ENCODE peak calls at places on chromosomes 3 and 15, in ten cellular contexts. S is mammary epithelial cell; P is HFFc6; F is AG09309; C is AG10803; E is cardiac muscle cell; N is astrocyte of the spinal cord; D is nephron progenitor cell; X is psoas muscle; R is CD8-positive, alpha-beta T cell. T is an unnamed sample.

GRCh38 chr15:91894606-91895005 is 41.1 kb downstream of the SLCO3A1 start:
- DNase-seq in S (peak), N (no peak), E (no peak), C (no peak), R (no peak), F (no peak), X (no peak), D (no peak), P (no peak), T (no peak)

GRCh38 chr15:52567886-52568568 is 803 bp downstream of the ARPP19 start:
- DNase-seq in D (peak), E (no peak), N (no peak), R (peak), P (no peak), C (peak), X (no peak), F (no peak), S (peak), T (peak)

GRCh38 chr15:40342421-40343313 is 1.9 kb upstream of the CCDC9B start:
- DNase-seq in C (no peak), N (no peak), E (peak), D (no peak), R (no peak), X (no peak), F (no peak), P (peak), S (peak), T (no peak)

GRCh38 chr15:62809106-62809967 is 233.2 kb upstream of the TPM1 start:
- DNase-seq in P (peak), S (peak), R (no peak), X (no peak), E (peak), C (peak), F (peak), N (peak), D (no peak), T (no peak)

GRCh38 chr3:172675371-172676193 is 35.3 kb downstream of the NCEH1 start:
- DNase-seq in S (peak), E (peak), P (peak), F (no peak), N (peak), C (peak), D (peak), X (no peak), R (peak), T (no peak)

GRCh38 chr15:85064710-85065109 is 83.1 kb downstream of the PDE8A start:
- DNase-seq in X (no peak), F (no peak), C (no peak), E (no peak), R (no peak), S (no peak), D (no peak), P (no peak), N (no peak), T (no peak)

GRCh38 chr15:43776718-43777292 is at the start of gene ELL3:
- DNase-seq in C (peak), P (peak), E (peak), R (peak), S (peak), D (peak), N (peak), F (no peak), X (peak), T (peak)

GRCh38 chr15:80440024-80440423 is 35.8 kb downstream of the ARNT2 start:
- DNase-seq in P (no peak), S (no peak), N (no peak), E (no peak), F (no peak), C (no peak), D (no peak), R (no peak), X (no peak), T (no peak)

GRCh38 chr15:39720721-39721611 is 61.7 kb downstream of the FSIP1 start:
- DNase-seq in C (peak), R (no peak), X (no peak), P (peak), N (peak), S (peak), E (peak), F (peak), D (no peak), T (no peak)

GRCh38 chr15:31200735-31201151 is 99.2 kb upstream of the TRPM1 start:
- DNase-seq in X (peak), R (peak), C (peak), N (peak), D (peak), F (no peak), E (peak), S (peak), P (peak), T (peak)

GRCh38 chr15:49134683-49135341 is 20.6 kb downstream of the COPS2 start:
- DNase-seq in X (no peak), R (no peak), S (no peak), D (no peak), C (peak), N (peak), F (peak), P (no peak), E (peak), T (no peak)

GRCh38 chr3:12758025-12758830 is 831 bp downstream of the TMEM40 start:
- DNase-seq in P (peak), E (peak), C (peak), S (peak), N (peak), F (peak), R (no peak), D (no peak), X (peak), T (no peak)

GRCh38 chr3:52820741-52821140 is 9.7 kb downstream of the ITIH4 start:
- DNase-seq in F (no peak), P (no peak), S (no peak), E (peak), D (peak), N (peak), R (no peak), X (no peak), C (no peak), T (no peak)

GRCh38 chr3:151476344-151477018 is 15.6 kb upstream of the IGSF10 start:
- DNase-seq in N (no peak), E (no peak), F (no peak), C (no peak), D (no peak), X (no peak), P (no peak), S (no peak), R (no peak), T (no peak)

GRCh38 chr15:76678766-76679165 is 226.4 kb downstream of the SCAPER start:
- DNase-seq in P (peak), S (no peak), F (peak), E (no peak), C (peak), N (peak), R (no peak), D (no peak), X (no peak), T (no peak)

GRCh38 chr15:51780636-51781035 is 29.2 kb downstream of the TMOD2 start:
- DNase-seq in E (no peak), C (no peak), D (no peak), S (peak), N (no peak), R (no peak), X (no peak), F (no peak), P (no peak), T (no peak)

GRCh38 chr3:133292251-133292650 is 107.6 kb upstream of the BFSP2 start:
- DNase-seq in X (no peak), S (no peak), N (peak), P (no peak), C (no peak), E (no peak), F (no peak), R (no peak), D (no peak), T (no peak)
- TF ChIP-seq CTCF in X (no peak), S (no peak), N (no peak), P (no peak), C (no peak), E (no peak), F (no peak), R (no peak), D (no peak), T (no peak)

GRCh38 chr3:126476166-126476975 is 680 bp upstream of the ZXDC start:
- DNase-seq in S (peak), F (no peak), D (no peak), C (peak), R (no peak), E (peak), P (no peak), X (no peak), N (peak), T (peak)
- TF ChIP-seq CTCF in S (no peak), F (no peak), D (no peak), C (no peak), R (no peak), E (no peak), P (no peak), X (no peak), N (no peak), T (no peak)

GRCh38 chr3:82015241-82015640 is 253.8 kb upstream of the GBE1 start:
- DNase-seq in P (no peak), X (no peak), F (no peak), R (no peak), D (no peak), N (peak), E (no peak), C (no peak), S (no peak), T (no peak)

GRCh38 chr3:82011336-82011735 is 249.9 kb upstream of the GBE1 start:
- DNase-seq in E (no peak), F (no peak), P (no peak), D (no peak), S (no peak), N (no peak), C (no peak), X (no peak), R (no peak), T (no peak)

DNA sequence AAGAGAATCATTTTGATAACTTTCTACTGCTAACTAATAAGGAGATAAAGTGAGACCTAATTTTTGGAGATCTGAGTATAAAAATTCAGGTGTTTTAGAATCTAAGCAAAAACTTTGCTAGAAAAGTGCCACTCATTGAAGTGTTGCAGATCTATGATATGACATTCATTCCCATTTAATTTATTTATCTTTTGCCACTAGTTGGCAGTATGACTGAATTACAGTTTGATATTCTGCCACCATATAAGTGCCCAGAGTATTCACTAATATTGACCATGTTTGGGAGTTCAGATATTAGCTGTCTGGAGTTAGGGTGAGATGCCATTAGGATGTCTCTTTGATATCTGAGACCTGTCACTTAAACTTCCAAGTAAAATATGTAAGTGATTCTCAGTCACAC is 251.3 kb upstream of the GBE1 start:
- DNase-seq in X (no peak), F (no peak), R (no peak), S (no peak), E (no peak), D (no peak), P (no peak), C (no peak), N (no peak), T (no peak)
- TF ChIP-seq CTCF in X (no peak), F (peak), R (no peak), S (peak), E (no peak), D (no peak), P (peak), C (peak), N (peak), T (peak)

GRCh38 chr3:128845119-128845518 is 34.3 kb upstream of the ACAD9 start:
- DNase-seq in N (no peak), P (no peak), E (no peak), D (peak), R (no peak), X (no peak), C (no peak), F (no peak), S (no peak), T (no peak)

GRCh38 chr3:128841926-128842920 is 37.2 kb upstream of the ACAD9 start:
- DNase-seq in P (no peak), R (no peak), D (no peak), X (no peak), E (no peak), N (no peak), S (no peak), F (no peak), C (no peak), T (no peak)

GRCh38 chr3:128845695-128846491 is 33.5 kb upstream of the ACAD9 start:
- DNase-seq in R (peak), D (peak), N (peak), C (peak), P (peak), E (peak), S (peak), X (peak), F (peak), T (peak)

GRCh38 chr3:128846501-128846900 is 32.9 kb upstream of the ACAD9 start:
- DNase-seq in S (no peak), E (no peak), X (no peak), F (no peak), C (no peak), P (no peak), N (no peak), D (no peak), R (no peak), T (no peak)

GRCh38 chr3:128844502-128844901 is 34.9 kb upstream of the ACAD9 start:
- DNase-seq in S (no peak), C (no peak), E (no peak), N (no peak), R (no peak), F (no peak), X (no peak), D (no peak), P (no peak), T (no peak)
- TF ChIP-seq CTCF in S (no peak), C (no peak), E (no peak), N (no peak), R (no peak), F (no peak), X (no peak), D (no peak), P (no peak), T (no peak)

GRCh38 chr3:145767909-145768308 is 393.1 kb downstream of the PLOD2 start:
- DNase-seq in E (peak), R (no peak), S (no peak), D (no peak), P (no peak), F (no peak), X (no peak), C (no peak), N (peak), T (no peak)
- TF ChIP-seq CTCF in E (peak), R (no peak), S (no peak), D (peak), P (peak), F (peak), X (no peak), C (peak), N (peak), T (peak)

DNA sequence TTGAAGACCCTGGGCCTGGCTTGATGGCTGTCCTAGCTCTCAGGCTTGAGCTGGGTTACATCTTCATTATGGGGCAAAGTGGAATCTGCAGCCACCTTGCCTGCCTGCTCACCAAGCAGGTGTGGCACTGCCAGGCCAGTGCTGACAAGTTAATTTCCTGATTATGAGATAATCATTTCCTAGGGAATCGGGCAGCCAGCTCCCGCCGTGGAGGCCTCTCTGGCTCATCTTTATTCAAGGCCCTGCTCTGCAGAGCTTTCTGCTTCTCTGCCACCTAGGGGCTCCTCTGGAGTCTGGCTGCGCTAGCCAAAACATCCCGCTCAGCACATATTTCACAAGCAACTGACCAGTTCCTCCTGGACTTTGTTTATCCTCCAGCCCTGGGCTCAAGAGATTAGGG is 9.9 kb downstream of the LOXL1 start:
- DNase-seq in E (peak), P (no peak), D (no peak), R (no peak), F (no peak), S (peak), C (peak), X (no peak), N (peak), T (no peak)
- TF ChIP-seq CTCF in E (peak), P (peak), D (no peak), R (no peak), F (no peak), S (no peak), C (peak), X (no peak), N (peak), T (no peak)

GRCh38 chr3:136861890-136862610 is at the start of gene NCK1:
- DNase-seq in N (peak), E (peak), S (peak), F (peak), R (peak), C (peak), P (peak), D (peak), X (peak), T (peak)
- TF ChIP-seq CTCF in N (peak), E (peak), S (no peak), F (peak), R (no peak), C (peak), P (no peak), D (no peak), X (peak), T (peak)

T was measured in progenitor cell of endocrine pancreas.